ENCODE peak calls at places on chromosomes 16 and 17, in six cellular contexts. One of them, this sample, is unnamed.
A peak's percentile ranks its signal among the peaks of the same experiment; 100 is the strongest.

GRCh38 chr17:5823219-5823618 is 238.9 kb upstream of the NLRP1 start:
- DNase-seq in stomach: no peak
- DNase-seq in psoas muscle: no peak
- DNase-seq in heart right ventricle: no peak
- DNase-seq in Peyer's patch: no peak
- DNase-seq in fibroblast of lung: no peak
- DNase-seq in this sample: no peak

GRCh38 chr17:511833-512251 is 159.2 kb upstream of the RPH3AL start:
- DNase-seq in psoas muscle: no peak
- DNase-seq in heart right ventricle: no peak
- DNase-seq in Peyer's patch: no peak
- DNase-seq in fibroblast of lung: peak; percentile 38
- DNase-seq in stomach: no peak
- DNase-seq in this sample: no peak

GRCh38 chr16:50599494-50599893 is 51.3 kb downstream of the NKD1 start:
- DNase-seq in psoas muscle: no peak
- DNase-seq in stomach: no peak
- DNase-seq in Peyer's patch: no peak
- DNase-seq in heart right ventricle: no peak
- DNase-seq in fibroblast of lung: no peak
- DNase-seq in this sample: no peak

GRCh38 chr16:4216631-4217030 is 25.2 kb downstream of the SRL start:
- DNase-seq in heart right ventricle: no peak
- DNase-seq in psoas muscle: no peak
- DNase-seq in Peyer's patch: no peak
- DNase-seq in stomach: no peak
- DNase-seq in fibroblast of lung: peak; percentile 19
- DNase-seq in this sample: no peak

GRCh38 chr17:61454095-61454931 is 2.1 kb downstream of the TBX4 start:
- DNase-seq in fibroblast of lung: no peak
- DNase-seq in psoas muscle: no peak
- DNase-seq in Peyer's patch: no peak
- DNase-seq in heart right ventricle: no peak
- DNase-seq in stomach: no peak
- DNase-seq in this sample: no peak

GRCh38 chr16:11909653-11910551 is 5.9 kb downstream of the GSPT1 start:
- DNase-seq in fibroblast of lung: peak; percentile 80
- DNase-seq in Peyer's patch: no peak
- DNase-seq in psoas muscle: no peak
- DNase-seq in heart right ventricle: no peak
- DNase-seq in stomach: no peak
- DNase-seq in this sample: no peak

GRCh38 chr17:2853111-2853721 is 57.0 kb downstream of the RAP1GAP2 start:
- DNase-seq in heart right ventricle: peak; percentile 64
- DNase-seq in psoas muscle: peak; percentile 68
- DNase-seq in Peyer's patch: peak; percentile 75
- DNase-seq in fibroblast of lung: peak; percentile 54
- DNase-seq in stomach: peak; percentile 68
- DNase-seq in this sample: peak; percentile 73

GRCh38 chr17:10135539-10136257 is 62.7 kb downstream of the GAS7 start:
- DNase-seq in stomach: peak; percentile 34
- DNase-seq in Peyer's patch: no peak
- DNase-seq in heart right ventricle: no peak
- DNase-seq in psoas muscle: peak; percentile 70
- DNase-seq in fibroblast of lung: no peak
- DNase-seq in this sample: no peak

GRCh38 chr16:89864421-89864820 is 9.0 kb upstream of the TCF25 start:
- DNase-seq in Peyer's patch: no peak
- DNase-seq in stomach: no peak
- DNase-seq in fibroblast of lung: peak; percentile 50
- DNase-seq in heart right ventricle: no peak
- DNase-seq in psoas muscle: no peak
- DNase-seq in this sample: no peak

GRCh38 chr16:29029168-29029994 is 44.5 kb downstream of the LAT start:
- DNase-seq in Peyer's patch: no peak
- DNase-seq in stomach: no peak
- DNase-seq in heart right ventricle: no peak
- DNase-seq in psoas muscle: no peak
- DNase-seq in fibroblast of lung: peak; percentile 97
- DNase-seq in this sample: peak; percentile 62

GRCh38 chr17:31321971-31322370 is 549 bp upstream of the EVI2A start:
- DNase-seq in fibroblast of lung: no peak
- DNase-seq in Peyer's patch: no peak
- DNase-seq in heart right ventricle: no peak
- DNase-seq in stomach: no peak
- DNase-seq in psoas muscle: no peak
- DNase-seq in this sample: no peak

GRCh38 chr17:47720754-47721533 is 12.1 kb upstream of the TBX21 start:
- DNase-seq in Peyer's patch: no peak
- DNase-seq in stomach: no peak
- DNase-seq in heart right ventricle: no peak
- DNase-seq in psoas muscle: no peak
- DNase-seq in fibroblast of lung: peak; percentile 33
- DNase-seq in this sample: no peak

GRCh38 chr17:81487487-81488275 is 24.9 kb downstream of the ACTG1 start:
- DNase-seq in Peyer's patch: peak; percentile 87
- DNase-seq in heart right ventricle: peak; percentile 89
- DNase-seq in stomach: peak; percentile 85
- DNase-seq in fibroblast of lung: peak; percentile 60
- DNase-seq in psoas muscle: peak; percentile 92
- DNase-seq in this sample: peak; percentile 92

GRCh38 chr16:89547291-89547690 is 13.2 kb upstream of the RPL13 start:
- DNase-seq in Peyer's patch: no peak
- DNase-seq in stomach: no peak
- DNase-seq in psoas muscle: no peak
- DNase-seq in fibroblast of lung: no peak
- DNase-seq in heart right ventricle: no peak
- DNase-seq in this sample: no peak

GRCh38 chr16:48829361-48829760 is 219.4 kb upstream of the N4BP1 start:
- DNase-seq in fibroblast of lung: no peak
- DNase-seq in heart right ventricle: no peak
- DNase-seq in stomach: no peak
- DNase-seq in Peyer's patch: no peak
- DNase-seq in psoas muscle: no peak
- DNase-seq in this sample: no peak

GRCh38 chr16:53673189-53673588 is 30.5 kb downstream of the RPGRIP1L start:
- DNase-seq in psoas muscle: no peak
- DNase-seq in fibroblast of lung: peak; percentile 40
- DNase-seq in Peyer's patch: no peak
- DNase-seq in heart right ventricle: no peak
- DNase-seq in stomach: no peak
- DNase-seq in this sample: no peak

GRCh38 chr16:85395913-85396878 is 216.9 kb upstream of the GSE1 start:
- DNase-seq in heart right ventricle: peak; percentile 54
- DNase-seq in stomach: no peak
- DNase-seq in psoas muscle: peak; percentile 57
- DNase-seq in Peyer's patch: no peak
- DNase-seq in fibroblast of lung: peak; percentile 47
- DNase-seq in this sample: peak; percentile 62
- H3K27ac ChIP-seq in heart right ventricle: peak overlapping the region; percentile 65
- H3K27ac ChIP-seq in stomach: no peak overlapping the region
- H3K27ac ChIP-seq in psoas muscle: peak overlapping the region; percentile 46
- H3K27ac ChIP-seq in Peyer's patch: no peak overlapping the region
- H3K27ac ChIP-seq in fibroblast of lung: peak overlapping the region; percentile 88
- H3K27ac ChIP-seq in this sample: peak overlapping the region; percentile 51

GRCh38 chr17:43758086-43758485 is 505 bp downstream of the SOST start:
- DNase-seq in heart right ventricle: no peak
- DNase-seq in stomach: no peak
- DNase-seq in Peyer's patch: no peak
- DNase-seq in psoas muscle: no peak
- DNase-seq in fibroblast of lung: no peak
- DNase-seq in this sample: no peak

GRCh38 chr17:43760254-43760852 is 1.8 kb upstream of the SOST start:
- DNase-seq in stomach: peak; percentile 96
- DNase-seq in heart right ventricle: peak; percentile 92
- DNase-seq in Peyer's patch: peak; percentile 95
- DNase-seq in fibroblast of lung: peak; percentile 80
- DNase-seq in psoas muscle: peak; percentile 94
- DNase-seq in this sample: peak; percentile 93

GRCh38 chr17:43758497-43759174 is at the start of gene SOST:
- DNase-seq in psoas muscle: no peak
- DNase-seq in stomach: no peak
- DNase-seq in heart right ventricle: no peak
- DNase-seq in Peyer's patch: no peak
- DNase-seq in fibroblast of lung: no peak
- DNase-seq in this sample: no peak

GRCh38 chr17:43757171-43757660 is 1.4 kb downstream of the SOST start:
- DNase-seq in fibroblast of lung: no peak
- DNase-seq in Peyer's patch: no peak
- DNase-seq in heart right ventricle: no peak
- DNase-seq in stomach: no peak
- DNase-seq in psoas muscle: no peak
- DNase-seq in this sample: no peak

DNA sequence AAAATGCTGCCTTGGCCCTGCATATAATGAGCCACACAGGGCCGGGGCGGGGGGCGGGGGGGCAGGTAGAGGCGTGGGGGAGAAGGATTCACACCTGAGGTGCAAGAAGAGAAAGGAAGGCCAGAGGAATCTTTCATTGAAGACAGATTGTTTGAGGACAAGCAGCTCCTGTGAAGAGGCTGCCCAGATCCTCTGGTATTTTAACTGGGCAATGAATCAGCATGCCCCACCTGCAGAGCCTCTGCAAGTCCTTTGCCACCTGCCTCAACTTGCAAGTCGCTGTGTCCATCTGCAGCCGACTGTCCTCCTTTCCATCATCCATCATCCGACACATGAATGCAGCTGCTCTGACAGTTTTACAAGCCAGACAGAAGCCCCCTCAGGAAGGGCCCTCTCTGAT is 1.2 kb upstream of the SOST start:
- DNase-seq in stomach: no peak
- DNase-seq in Peyer's patch: no peak
- DNase-seq in heart right ventricle: no peak
- DNase-seq in psoas muscle: no peak
- DNase-seq in fibroblast of lung: no peak
- DNase-seq in this sample: no peak
- H3K4me3 ChIP-seq in stomach: no peak overlapping the region
- H3K4me3 ChIP-seq in Peyer's patch: no peak overlapping the region
- H3K4me3 ChIP-seq in heart right ventricle: no peak overlapping the region
- H3K4me3 ChIP-seq in psoas muscle: no peak overlapping the region
- H3K4me3 ChIP-seq in fibroblast of lung: no peak overlapping the region
- H3K4me3 ChIP-seq in this sample: no peak overlapping the region

GRCh38 chr17:36845916-36846315 is 91.4 kb upstream of the LHX1 start:
- DNase-seq in heart right ventricle: no peak
- DNase-seq in psoas muscle: no peak
- DNase-seq in Peyer's patch: no peak
- DNase-seq in fibroblast of lung: no peak
- DNase-seq in stomach: no peak
- DNase-seq in this sample: no peak

GRCh38 chr17:36848008-36848902 is 89.0 kb upstream of the LHX1 start:
- DNase-seq in stomach: no peak
- DNase-seq in heart right ventricle: no peak
- DNase-seq in psoas muscle: no peak
- DNase-seq in fibroblast of lung: no peak
- DNase-seq in Peyer's patch: no peak
- DNase-seq in this sample: no peak

GRCh38 chr17:36844601-36845000 is 92.7 kb upstream of the LHX1 start:
- DNase-seq in heart right ventricle: no peak
- DNase-seq in fibroblast of lung: no peak
- DNase-seq in psoas muscle: no peak
- DNase-seq in stomach: no peak
- DNase-seq in Peyer's patch: no peak
- DNase-seq in this sample: no peak

GRCh38 chr17:36847293-36847645 is 90.0 kb upstream of the LHX1 start:
- DNase-seq in stomach: no peak
- DNase-seq in fibroblast of lung: no peak
- DNase-seq in heart right ventricle: no peak
- DNase-seq in psoas muscle: no peak
- DNase-seq in Peyer's patch: no peak
- DNase-seq in this sample: no peak

DNA sequence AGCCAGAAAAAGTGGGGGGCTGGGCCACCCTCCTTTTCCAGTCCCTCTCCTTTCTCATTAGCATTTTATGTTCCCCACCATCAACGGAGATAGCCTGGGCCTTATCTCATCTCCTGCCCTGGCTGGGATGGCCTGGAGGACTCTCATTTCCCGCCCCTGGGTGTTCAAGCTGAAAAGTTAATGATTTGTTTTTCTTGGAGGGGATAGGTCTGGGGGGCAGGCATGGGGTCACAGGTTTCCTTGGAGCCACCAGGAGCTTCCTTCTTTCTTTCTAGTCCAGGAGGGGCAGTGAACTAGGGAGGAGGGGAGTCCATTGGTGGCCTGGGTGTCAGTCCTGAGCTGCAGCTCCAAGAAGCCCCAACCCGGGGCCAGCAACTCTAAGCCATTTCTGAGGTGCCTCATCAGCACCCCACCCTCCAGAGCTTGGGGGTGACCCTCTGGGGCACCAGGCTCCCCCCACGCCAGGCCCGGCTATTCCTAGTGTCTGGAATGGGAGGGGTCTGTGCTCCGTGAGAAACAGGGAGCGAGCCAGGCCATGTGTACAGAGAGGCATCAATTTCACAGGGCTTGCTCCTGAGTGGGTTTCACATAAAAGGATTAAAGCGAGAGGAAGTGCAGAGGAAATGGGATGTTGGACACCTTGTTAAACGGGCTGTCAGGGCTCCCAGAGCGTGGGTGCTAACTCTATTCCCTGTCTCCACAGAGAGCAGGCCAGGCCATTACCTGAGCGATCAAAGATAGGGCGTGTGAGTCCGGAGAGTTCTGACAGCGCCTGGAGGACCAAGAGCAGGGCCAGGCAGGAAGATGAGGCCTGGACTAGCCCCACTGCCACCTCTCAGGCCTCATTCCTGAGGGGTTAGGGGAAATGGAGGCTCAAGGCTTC is 90.6 kb upstream of the LHX1 start:
- DNase-seq in heart right ventricle: no peak
- DNase-seq in stomach: no peak
- DNase-seq in fibroblast of lung: no peak
- DNase-seq in psoas muscle: no peak
- DNase-seq in Peyer's patch: no peak
- DNase-seq in this sample: no peak
- H3K27ac ChIP-seq in heart right ventricle: no peak overlapping the region
- H3K27ac ChIP-seq in stomach: no peak overlapping the region
- H3K27ac ChIP-seq in fibroblast of lung: no peak overlapping the region
- H3K27ac ChIP-seq in psoas muscle: no peak overlapping the region
- H3K27ac ChIP-seq in Peyer's patch: no peak overlapping the region
- H3K27ac ChIP-seq in this sample: no peak overlapping the region

DNA sequence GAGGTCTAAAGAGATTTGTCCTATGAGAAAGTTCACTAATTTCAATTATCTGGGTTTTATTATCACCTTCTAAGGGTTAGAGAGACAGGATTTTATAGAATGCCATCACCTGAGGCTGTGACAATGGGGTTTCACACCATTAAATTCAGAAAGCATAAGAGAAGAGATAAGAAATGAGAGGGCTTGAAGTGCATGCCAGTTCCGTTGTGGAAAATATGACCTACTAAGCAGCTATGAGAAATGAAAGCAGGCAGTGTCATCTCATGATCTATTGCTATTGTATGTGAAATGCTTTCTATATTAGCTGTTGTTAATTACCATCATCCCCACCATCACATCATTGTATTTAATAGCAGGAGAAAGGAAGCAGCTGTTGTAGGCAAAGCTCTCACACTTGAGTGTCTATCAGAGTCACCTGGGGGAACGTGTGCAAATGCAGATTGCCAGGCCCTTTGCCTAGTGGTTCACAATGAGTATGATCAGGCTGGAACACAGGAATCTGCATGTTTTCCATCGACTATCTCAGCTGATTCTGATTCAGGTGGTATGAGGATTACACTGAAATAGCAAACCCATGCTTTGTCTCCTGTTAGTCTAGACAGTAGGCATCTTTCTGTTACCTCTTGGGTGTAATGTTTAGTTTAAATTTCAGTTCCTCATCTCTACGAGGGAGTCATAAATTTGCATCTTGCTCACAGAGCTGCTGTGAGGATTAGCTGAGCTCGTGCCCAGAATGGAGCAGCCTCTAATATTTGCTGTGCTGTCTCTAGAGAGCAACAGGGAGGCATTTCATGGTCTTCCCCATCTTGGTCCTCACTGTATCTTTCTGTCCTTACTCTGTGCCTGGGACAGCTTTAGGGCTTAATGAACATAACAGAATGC is 256.5 kb downstream of the CDH13 start:
- DNase-seq in Peyer's patch: no peak
- DNase-seq in stomach: no peak
- DNase-seq in heart right ventricle: no peak
- DNase-seq in psoas muscle: no peak
- DNase-seq in fibroblast of lung: no peak
- DNase-seq in this sample: no peak
- H3K4me3 ChIP-seq in Peyer's patch: no peak overlapping the region
- H3K4me3 ChIP-seq in stomach: no peak overlapping the region
- H3K4me3 ChIP-seq in heart right ventricle: no peak overlapping the region
- H3K4me3 ChIP-seq in psoas muscle: no peak overlapping the region
- H3K4me3 ChIP-seq in fibroblast of lung: no peak overlapping the region
- H3K4me3 ChIP-seq in this sample: no peak overlapping the region

This sample was measured in upper lobe of right lung.